ENCODE peak calls at places on chromosomes 2 and 18, in seven cellular contexts. One of them, this sample, is unnamed.

GRCh38 chr2:218329826-218330651 is 26.6 kb upstream of the CATIP start:
- DNase-seq in HTR-8/SVneo: no peak
- DNase-seq in DMS 273 treated with DMSO at 0.1 percent for 48 hours: no peak
- DNase-seq in central memory CD4-positive, alpha-beta T cell: no peak
- DNase-seq in NCI-H1092: no peak
- DNase-seq in NCI-H460: no peak
- DNase-seq in HFF-Myc: no peak
- DNase-seq in this sample: no peak

GRCh38 chr2:10438688-10439087 is 9.4 kb downstream of the ODC1 start:
- DNase-seq in HTR-8/SVneo: no peak
- DNase-seq in DMS 273 treated with DMSO at 0.1 percent for 48 hours: peak
- DNase-seq in central memory CD4-positive, alpha-beta T cell: no peak
- DNase-seq in NCI-H1092: no peak
- DNase-seq in NCI-H460: no peak
- DNase-seq in HFF-Myc: no peak
- DNase-seq in this sample: no peak

GRCh38 chr2:201904529-201905420 is 98.4 kb downstream of the CDK15 start:
- DNase-seq in HTR-8/SVneo: no peak
- DNase-seq in DMS 273 treated with DMSO at 0.1 percent for 48 hours: no peak
- DNase-seq in central memory CD4-positive, alpha-beta T cell: no peak
- DNase-seq in NCI-H1092: no peak
- DNase-seq in NCI-H460: no peak
- DNase-seq in HFF-Myc: no peak
- DNase-seq in this sample: peak

GRCh38 chr18:79848579-79849327 is 51.0 kb downstream of the KCNG2 start:
- DNase-seq in HTR-8/SVneo: no peak
- DNase-seq in DMS 273 treated with DMSO at 0.1 percent for 48 hours: no peak
- DNase-seq in central memory CD4-positive, alpha-beta T cell: no peak
- DNase-seq in NCI-H1092: no peak
- DNase-seq in NCI-H460: no peak
- DNase-seq in HFF-Myc: no peak
- DNase-seq in this sample: no peak

GRCh38 chr2:212640428-212640827 is 101.8 kb upstream of the ERBB4 start:
- DNase-seq in HTR-8/SVneo: no peak
- DNase-seq in DMS 273 treated with DMSO at 0.1 percent for 48 hours: no peak
- DNase-seq in central memory CD4-positive, alpha-beta T cell: no peak
- DNase-seq in NCI-H1092: no peak
- DNase-seq in NCI-H460: no peak
- DNase-seq in HFF-Myc: no peak
- DNase-seq in this sample: no peak

GRCh38 chr2:233094614-233095013 is 34.5 kb downstream of the INPP5D start:
- DNase-seq in HTR-8/SVneo: no peak
- DNase-seq in DMS 273 treated with DMSO at 0.1 percent for 48 hours: no peak
- DNase-seq in central memory CD4-positive, alpha-beta T cell: no peak
- DNase-seq in NCI-H1092: no peak
- DNase-seq in NCI-H460: no peak
- DNase-seq in HFF-Myc: no peak
- DNase-seq in this sample: no peak

GRCh38 chr18:55419132-55419938 is 168.7 kb downstream of the TCF4 start:
- DNase-seq in HTR-8/SVneo: no peak
- DNase-seq in DMS 273 treated with DMSO at 0.1 percent for 48 hours: peak
- DNase-seq in central memory CD4-positive, alpha-beta T cell: no peak
- DNase-seq in NCI-H1092: no peak
- DNase-seq in NCI-H460: no peak
- DNase-seq in HFF-Myc: no peak
- DNase-seq in this sample: no peak

GRCh38 chr2:240355001-240355891 is 80.2 kb upstream of the GPC1 start:
- DNase-seq in HTR-8/SVneo: no peak
- DNase-seq in DMS 273 treated with DMSO at 0.1 percent for 48 hours: no peak
- DNase-seq in central memory CD4-positive, alpha-beta T cell: no peak
- DNase-seq in NCI-H1092: no peak
- DNase-seq in NCI-H460: no peak
- DNase-seq in HFF-Myc: no peak
- DNase-seq in this sample: no peak

GRCh38 chr2:45212953-45213635 is 203.8 kb upstream of the SIX2 start:
- DNase-seq in HTR-8/SVneo: no peak
- DNase-seq in DMS 273 treated with DMSO at 0.1 percent for 48 hours: no peak
- DNase-seq in central memory CD4-positive, alpha-beta T cell: no peak
- DNase-seq in NCI-H1092: no peak
- DNase-seq in NCI-H460: no peak
- DNase-seq in HFF-Myc: no peak
- DNase-seq in this sample: no peak

GRCh38 chr2:111168528-111168929 is 47.8 kb downstream of the BCL2L11 start:
- DNase-seq in HTR-8/SVneo: peak
- DNase-seq in DMS 273 treated with DMSO at 0.1 percent for 48 hours: no peak
- DNase-seq in central memory CD4-positive, alpha-beta T cell: peak
- DNase-seq in NCI-H1092: no peak
- DNase-seq in NCI-H460: peak
- DNase-seq in HFF-Myc: peak
- DNase-seq in this sample: peak

GRCh38 chr18:79217979-79218604 is 148.9 kb downstream of the ATP9B start:
- DNase-seq in HTR-8/SVneo: no peak
- DNase-seq in DMS 273 treated with DMSO at 0.1 percent for 48 hours: no peak
- DNase-seq in central memory CD4-positive, alpha-beta T cell: no peak
- DNase-seq in NCI-H1092: no peak
- DNase-seq in NCI-H460: no peak
- DNase-seq in HFF-Myc: no peak
- DNase-seq in this sample: no peak

GRCh38 chr2:45008296-45009129 is 739 bp downstream of the SIX2 start:
- DNase-seq in HTR-8/SVneo: no peak
- DNase-seq in DMS 273 treated with DMSO at 0.1 percent for 48 hours: no peak
- DNase-seq in central memory CD4-positive, alpha-beta T cell: no peak
- DNase-seq in NCI-H1092: no peak
- DNase-seq in NCI-H460: no peak
- DNase-seq in HFF-Myc: no peak
- DNase-seq in this sample: no peak

GRCh38 chr2:27655155-27655951 is 8.1 kb downstream of the SUPT7L start:
- DNase-seq in HTR-8/SVneo: no peak
- DNase-seq in DMS 273 treated with DMSO at 0.1 percent for 48 hours: no peak
- DNase-seq in central memory CD4-positive, alpha-beta T cell: no peak
- DNase-seq in NCI-H1092: no peak
- DNase-seq in NCI-H460: no peak
- DNase-seq in HFF-Myc: no peak
- DNase-seq in this sample: peak

GRCh38 chr2:191889924-191890323 is 43.0 kb upstream of the CAVIN2 start:
- DNase-seq in HTR-8/SVneo: no peak
- DNase-seq in DMS 273 treated with DMSO at 0.1 percent for 48 hours: no peak
- DNase-seq in central memory CD4-positive, alpha-beta T cell: no peak
- DNase-seq in NCI-H1092: no peak
- DNase-seq in NCI-H460: no peak
- DNase-seq in HFF-Myc: no peak
- DNase-seq in this sample: no peak

GRCh38 chr18:47149457-47150028 is 757 bp downstream of the HDHD2 start:
- DNase-seq in HTR-8/SVneo: peak
- DNase-seq in DMS 273 treated with DMSO at 0.1 percent for 48 hours: no peak
- DNase-seq in central memory CD4-positive, alpha-beta T cell: no peak
- DNase-seq in NCI-H1092: no peak
- DNase-seq in NCI-H460: no peak
- DNase-seq in HFF-Myc: no peak
- DNase-seq in this sample: no peak

GRCh38 chr18:79982736-79983135 is 5.6 kb downstream of the TXNL4A start:
- DNase-seq in HTR-8/SVneo: no peak
- DNase-seq in DMS 273 treated with DMSO at 0.1 percent for 48 hours: no peak
- DNase-seq in central memory CD4-positive, alpha-beta T cell: no peak
- DNase-seq in NCI-H1092: no peak
- DNase-seq in NCI-H460: no peak
- DNase-seq in HFF-Myc: no peak
- DNase-seq in this sample: no peak

GRCh38 chr2:224885295-224885694 is 157.0 kb downstream of the DOCK10 start:
- DNase-seq in HTR-8/SVneo: no peak
- DNase-seq in DMS 273 treated with DMSO at 0.1 percent for 48 hours: no peak
- DNase-seq in central memory CD4-positive, alpha-beta T cell: no peak
- DNase-seq in NCI-H1092: no peak
- DNase-seq in NCI-H460: no peak
- DNase-seq in HFF-Myc: no peak
- DNase-seq in this sample: peak

GRCh38 chr2:98560256-98560771 is 48.0 kb downstream of the COA5 start:
- DNase-seq in HTR-8/SVneo: no peak
- DNase-seq in DMS 273 treated with DMSO at 0.1 percent for 48 hours: no peak
- DNase-seq in central memory CD4-positive, alpha-beta T cell: no peak
- DNase-seq in NCI-H1092: no peak
- DNase-seq in NCI-H460: peak
- DNase-seq in HFF-Myc: peak
- DNase-seq in this sample: peak

GRCh38 chr2:14143435-14143834 is 489.1 kb upstream of the LRATD1 start:
- DNase-seq in HTR-8/SVneo: no peak
- DNase-seq in DMS 273 treated with DMSO at 0.1 percent for 48 hours: no peak
- DNase-seq in central memory CD4-positive, alpha-beta T cell: no peak
- DNase-seq in NCI-H1092: no peak
- DNase-seq in NCI-H460: no peak
- DNase-seq in HFF-Myc: no peak
- DNase-seq in this sample: no peak

GRCh38 chr2:144967971-144968370 is 448.1 kb upstream of the ZEB2 start:
- DNase-seq in HTR-8/SVneo: no peak
- DNase-seq in DMS 273 treated with DMSO at 0.1 percent for 48 hours: no peak
- DNase-seq in central memory CD4-positive, alpha-beta T cell: no peak
- DNase-seq in NCI-H1092: no peak
- DNase-seq in NCI-H460: no peak
- DNase-seq in HFF-Myc: no peak
- DNase-seq in this sample: no peak

GRCh38 chr2:9250091-9250490 is 43.5 kb downstream of the ASAP2 start:
- DNase-seq in HTR-8/SVneo: no peak
- DNase-seq in DMS 273 treated with DMSO at 0.1 percent for 48 hours: no peak
- DNase-seq in central memory CD4-positive, alpha-beta T cell: no peak
- DNase-seq in NCI-H1092: no peak
- DNase-seq in NCI-H460: no peak
- DNase-seq in HFF-Myc: peak
- DNase-seq in this sample: no peak

GRCh38 chr2:240624011-240624949 is 1.0 kb upstream of the GPR35 start:
- DNase-seq in HTR-8/SVneo: no peak
- DNase-seq in DMS 273 treated with DMSO at 0.1 percent for 48 hours: no peak
- DNase-seq in central memory CD4-positive, alpha-beta T cell: no peak
- DNase-seq in NCI-H1092: no peak
- DNase-seq in NCI-H460: no peak
- DNase-seq in HFF-Myc: no peak
- DNase-seq in this sample: no peak

GRCh38 chr2:130385709-130386108 is 29.9 kb downstream of the PTPN18 start:
- DNase-seq in HTR-8/SVneo: no peak
- DNase-seq in DMS 273 treated with DMSO at 0.1 percent for 48 hours: no peak
- DNase-seq in central memory CD4-positive, alpha-beta T cell: no peak
- DNase-seq in NCI-H1092: no peak
- DNase-seq in NCI-H460: no peak
- DNase-seq in HFF-Myc: no peak
- DNase-seq in this sample: no peak